ENCODE peak calls at places on chromosomes 2 and 18, in four cellular contexts. V, W, P and D are unnamed samples.

GRCh38 chr2:168801961-168802824 is at the start of gene NOSTRIN:
- DNase-seq in V (no peak), W (peak; percentile 84), P (no peak), D (peak; percentile 100)

GRCh38 chr2:147294825-147295392 is 549.9 kb upstream of the ACVR2A start:
- DNase-seq in V (no peak), W (peak; percentile 81), P (no peak), D (peak; percentile 27)

GRCh38 chr18:23580677-23581367 is 5.5 kb downstream of the NPC1 start:
- DNase-seq in V (no peak), W (no peak), P (no peak), D (peak; percentile 34)

GRCh38 chr2:120720176-120720575 is 15.5 kb upstream of the GLI2 start:
- DNase-seq in V (no peak), W (no peak), P (no peak), D (no peak)

GRCh38 chr2:181872178-181872577 is 19.4 kb upstream of the ITPRID2 start:
- DNase-seq in V (no peak), W (no peak), P (no peak), D (no peak)

GRCh38 chr2:19300961-19301360 is 57.5 kb downstream of the OSR1 start:
- DNase-seq in V (no peak), W (no peak), P (no peak), D (no peak)

GRCh38 chr2:218745559-218746469 is 35.2 kb downstream of the TTLL4 start:
- DNase-seq in V (no peak), W (peak; percentile 30), P (no peak), D (no peak)

GRCh38 chr18:9003406-9004100 is 98.9 kb upstream of the NDUFV2 start:
- DNase-seq in V (no peak), W (no peak), P (no peak), D (no peak)

GRCh38 chr2:33069894-33070651 is 123.3 kb downstream of the LTBP1 start:
- DNase-seq in V (no peak), W (peak; percentile 59), P (no peak), D (peak; percentile 3)

GRCh38 chr18:27685807-27686412 is 491.0 kb downstream of the CDH2 start:
- DNase-seq in V (no peak), W (peak; percentile 41), P (no peak), D (peak; percentile 9)

GRCh38 chr2:43226558-43226954 is at the start of gene ZFP36L2:
- DNase-seq in V (peak; percentile 96), W (peak; percentile 95), P (peak; percentile 94), D (peak; percentile 96)

GRCh38 chr2:144015036-144015435 is 504.9 kb downstream of the ZEB2 start:
- DNase-seq in V (no peak), W (no peak), P (no peak), D (no peak)

GRCh38 chr2:195280024-195280423 is 377.0 kb upstream of the SLC39A10 start:
- DNase-seq in V (no peak), W (no peak), P (no peak), D (no peak)

GRCh38 chr18:6729247-6730091 is at the start of gene ARHGAP28:
- DNase-seq in V (peak; percentile 89), W (no peak), P (no peak), D (peak; percentile 85)

GRCh38 chr2:217709496-217710217 is 293.1 kb downstream of the TNS1 start:
- DNase-seq in V (no peak), W (no peak), P (no peak), D (no peak)

GRCh38 chr2:184541591-184541990 is 56.7 kb upstream of the ZNF804A start:
- DNase-seq in V (no peak), W (no peak), P (no peak), D (no peak)

GRCh38 chr2:168926621-168927386 is 25.7 kb downstream of the G6PC2 start:
- DNase-seq in V (no peak), W (no peak), P (no peak), D (no peak)

GRCh38 chr2:180644709-180645108 is 335.7 kb upstream of the UBE2E3 start:
- DNase-seq in V (no peak), W (no peak), P (no peak), D (no peak)

GRCh38 chr2:215324811-215325210 is 13.0 kb downstream of the ATIC start:
- DNase-seq in V (no peak), W (no peak), P (no peak), D (no peak)

GRCh38 chr2:75287624-75288313 is 88.4 kb upstream of the TACR1 start:
- DNase-seq in V (no peak), W (no peak), P (no peak), D (no peak)

GRCh38 chr2:10260130-10260529 is 42.6 kb upstream of the HPCAL1 start:
- DNase-seq in V (no peak), W (no peak), P (no peak), D (peak; percentile 96)

GRCh38 chr2:178949584-178949983 is 100.4 kb downstream of the CCDC141 start:
- DNase-seq in V (no peak), W (no peak), P (no peak), D (no peak)

GRCh38 chr2:72084584-72084976 is 63.1 kb downstream of the CYP26B1 start:
- DNase-seq in V (no peak), W (no peak), P (no peak), D (no peak)

GRCh38 chr2:24012521-24013245 is 2.8 kb downstream of the MFSD2B start:
- DNase-seq in V (no peak), W (no peak), P (no peak), D (no peak)

GRCh38 chr2:55120634-55121359 is 70.5 kb upstream of the RTN4 start:
- DNase-seq in V (peak; percentile 60), W (no peak), P (no peak), D (no peak)

GRCh38 chr2:10788855-10789254 is 23.7 kb downstream of the PDIA6 start:
- DNase-seq in V (no peak), W (no peak), P (no peak), D (peak; percentile 78)

GRCh38 chr2:202669841-202670240 is 35.1 kb downstream of the FAM117B start:
- DNase-seq in V (no peak), W (no peak), P (no peak), D (no peak)

GRCh38 chr2:32516567-32516966 is 111.3 kb upstream of the TTC27 start:
- DNase-seq in V (no peak), W (no peak), P (no peak), D (no peak)

GRCh38 chr18:68121826-68122225 is 593.1 kb downstream of the TMX3 start:
- DNase-seq in V (no peak), W (no peak), P (no peak), D (no peak)

GRCh38 chr18:80136679-80137078 is 27.6 kb downstream of the ADNP2 start:
- DNase-seq in V (no peak), W (no peak), P (no peak), D (no peak)

GRCh38 chr18:8713691-8714090 is 8.3 kb downstream of the MTCL1 start:
- DNase-seq in V (no peak), W (no peak), P (no peak), D (no peak)

GRCh38 chr2:124753842-124754241 is 728.8 kb downstream of the CNTNAP5 start:
- DNase-seq in V (no peak), W (peak; percentile 14), P (no peak), D (no peak)

GRCh38 chr2:8146329-8147048 is 535.4 kb upstream of the ID2 start:
- DNase-seq in V (no peak), W (no peak), P (no peak), D (peak; percentile 86)

GRCh38 chr2:144713410-144713809 is 193.5 kb upstream of the ZEB2 start:
- DNase-seq in V (no peak), W (no peak), P (no peak), D (no peak)

GRCh38 chr2:230903251-230904150 is 21.5 kb downstream of the GPR55 start:
- DNase-seq in V (no peak), W (no peak), P (no peak), D (no peak)

GRCh38 chr2:191864623-191865521 is 18.0 kb upstream of the CAVIN2 start:
- DNase-seq in V (no peak), W (no peak), P (no peak), D (no peak)